ENCODE peak calls at places on chromosomes 1 and 21, in eight cellular contexts. One of them, this sample, is unnamed.
A peak's percentile ranks its signal among the peaks of the same experiment; 100 is the strongest.

GRCh38 chr1:228214921-228215662 is 7.2 kb downstream of the OBSCN start:
- DNase-seq in activated gamma-delta T cell: no peak
- DNase-seq in A549: no peak
- DNase-seq in stimulated activated CD4-positive, alpha-beta T cell treated with anti-CD3 and anti-CD28 coated beads, Interleukin-12 subunit alpha, Interleukin-12 subunit beta, amount 100 ng/mL, for 4 hours: no peak
- DNase-seq in cardiac septum: peak; percentile 57
- DNase-seq in heart left ventricle: peak; percentile 51
- DNase-seq in activated CD4-positive, alpha-beta T cell treated with anti-CD3 and anti-CD28 coated beads for 36 hours: no peak
- DNase-seq in iris pigment epithelial cell: no peak
- DNase-seq in this sample: no peak

GRCh38 chr1:87084247-87084836 is 169.9 kb downstream of the HS2ST1 start:
- DNase-seq in activated gamma-delta T cell: no peak
- DNase-seq in A549: peak; percentile 20
- DNase-seq in stimulated activated CD4-positive, alpha-beta T cell treated with anti-CD3 and anti-CD28 coated beads, Interleukin-12 subunit alpha, Interleukin-12 subunit beta, amount 100 ng/mL, for 4 hours: no peak
- DNase-seq in cardiac septum: no peak
- DNase-seq in heart left ventricle: no peak
- DNase-seq in activated CD4-positive, alpha-beta T cell treated with anti-CD3 and anti-CD28 coated beads for 36 hours: no peak
- DNase-seq in iris pigment epithelial cell: peak; percentile 45
- DNase-seq in this sample: no peak

GRCh38 chr1:81548918-81549587 is 251.7 kb upstream of the ADGRL2 start:
- DNase-seq in activated gamma-delta T cell: no peak
- DNase-seq in A549: no peak
- DNase-seq in stimulated activated CD4-positive, alpha-beta T cell treated with anti-CD3 and anti-CD28 coated beads, Interleukin-12 subunit alpha, Interleukin-12 subunit beta, amount 100 ng/mL, for 4 hours: no peak
- DNase-seq in cardiac septum: no peak
- DNase-seq in heart left ventricle: no peak
- DNase-seq in activated CD4-positive, alpha-beta T cell treated with anti-CD3 and anti-CD28 coated beads for 36 hours: no peak
- DNase-seq in iris pigment epithelial cell: no peak
- DNase-seq in this sample: no peak

GRCh38 chr1:112439592-112439991 is 43.6 kb downstream of the CTTNBP2NL start:
- DNase-seq in activated gamma-delta T cell: no peak
- DNase-seq in A549: no peak
- DNase-seq in stimulated activated CD4-positive, alpha-beta T cell treated with anti-CD3 and anti-CD28 coated beads, Interleukin-12 subunit alpha, Interleukin-12 subunit beta, amount 100 ng/mL, for 4 hours: no peak
- DNase-seq in cardiac septum: no peak
- DNase-seq in heart left ventricle: no peak
- DNase-seq in activated CD4-positive, alpha-beta T cell treated with anti-CD3 and anti-CD28 coated beads for 36 hours: no peak
- DNase-seq in iris pigment epithelial cell: no peak
- DNase-seq in this sample: no peak

GRCh38 chr21:44765231-44766013 is 36.2 kb downstream of the UBE2G2 start:
- DNase-seq in activated gamma-delta T cell: no peak
- DNase-seq in A549: no peak
- DNase-seq in stimulated activated CD4-positive, alpha-beta T cell treated with anti-CD3 and anti-CD28 coated beads, Interleukin-12 subunit alpha, Interleukin-12 subunit beta, amount 100 ng/mL, for 4 hours: no peak
- DNase-seq in cardiac septum: peak; percentile 67
- DNase-seq in heart left ventricle: no peak
- DNase-seq in activated CD4-positive, alpha-beta T cell treated with anti-CD3 and anti-CD28 coated beads for 36 hours: peak; percentile 45
- DNase-seq in iris pigment epithelial cell: peak; percentile 38
- DNase-seq in this sample: peak; percentile 53

GRCh38 chr1:183417691-183418491 is at the start of gene NMNAT2:
- DNase-seq in activated gamma-delta T cell: no peak
- DNase-seq in A549: peak; percentile 29
- DNase-seq in stimulated activated CD4-positive, alpha-beta T cell treated with anti-CD3 and anti-CD28 coated beads, Interleukin-12 subunit alpha, Interleukin-12 subunit beta, amount 100 ng/mL, for 4 hours: no peak
- DNase-seq in cardiac septum: no peak
- DNase-seq in heart left ventricle: no peak
- DNase-seq in activated CD4-positive, alpha-beta T cell treated with anti-CD3 and anti-CD28 coated beads for 36 hours: peak; percentile 12
- DNase-seq in iris pigment epithelial cell: peak; percentile 28
- DNase-seq in this sample: no peak

GRCh38 chr1:8362701-8363101 is 44.8 kb downstream of the SLC45A1 start:
- DNase-seq in activated gamma-delta T cell: no peak
- DNase-seq in A549: no peak
- DNase-seq in stimulated activated CD4-positive, alpha-beta T cell treated with anti-CD3 and anti-CD28 coated beads, Interleukin-12 subunit alpha, Interleukin-12 subunit beta, amount 100 ng/mL, for 4 hours: no peak
- DNase-seq in cardiac septum: peak; percentile 68
- DNase-seq in heart left ventricle: peak; percentile 65
- DNase-seq in activated CD4-positive, alpha-beta T cell treated with anti-CD3 and anti-CD28 coated beads for 36 hours: no peak
- DNase-seq in iris pigment epithelial cell: no peak
- DNase-seq in this sample: no peak

GRCh38 chr1:177310326-177310725 is 139.6 kb downstream of the BRINP2 start:
- DNase-seq in activated gamma-delta T cell: no peak
- DNase-seq in A549: no peak
- DNase-seq in stimulated activated CD4-positive, alpha-beta T cell treated with anti-CD3 and anti-CD28 coated beads, Interleukin-12 subunit alpha, Interleukin-12 subunit beta, amount 100 ng/mL, for 4 hours: no peak
- DNase-seq in cardiac septum: no peak
- DNase-seq in heart left ventricle: no peak
- DNase-seq in activated CD4-positive, alpha-beta T cell treated with anti-CD3 and anti-CD28 coated beads for 36 hours: no peak
- DNase-seq in iris pigment epithelial cell: no peak
- DNase-seq in this sample: no peak

GRCh38 chr1:42040159-42040558 is 113.1 kb upstream of the GUCA2B start:
- DNase-seq in activated gamma-delta T cell: no peak
- DNase-seq in A549: no peak
- DNase-seq in stimulated activated CD4-positive, alpha-beta T cell treated with anti-CD3 and anti-CD28 coated beads, Interleukin-12 subunit alpha, Interleukin-12 subunit beta, amount 100 ng/mL, for 4 hours: no peak
- DNase-seq in cardiac septum: peak; percentile 72
- DNase-seq in heart left ventricle: no peak
- DNase-seq in activated CD4-positive, alpha-beta T cell treated with anti-CD3 and anti-CD28 coated beads for 36 hours: no peak
- DNase-seq in iris pigment epithelial cell: no peak
- DNase-seq in this sample: no peak